ENCODE peak calls at places on chromosomes 4 and X, in five cellular contexts. X is AG10803, S is foreskin fibroblast, I is astrocyte of the spinal cord, Q is AG04449. Y is an unnamed sample.

GRCh38 chrX:11375614-11376119 is 82.5 kb downstream of the AMELX start:
- DNase-seq in Q (no peak), X (no peak), I (no peak), S (no peak), Y (no peak)

GRCh38 chrX:134654398-134655012 is 3.8 kb downstream of the PLAC1 start:
- DNase-seq in X (no peak), Q (no peak), I (no peak), S (no peak), Y (no peak)

GRCh38 chr4:103085555-103086196 is 9.1 kb upstream of the SLC9B2 start:
- DNase-seq in Q (no peak), I (no peak), S (no peak), X (no peak), Y (no peak)

GRCh38 chr4:3873446-3874415 is 107.5 kb downstream of the ADRA2C start:
- DNase-seq in Q (no peak), S (no peak), I (no peak), X (no peak), Y (no peak)

GRCh38 chr4:107823870-107824366 is 814 bp upstream of the SGMS2 start:
- DNase-seq in X (no peak), Q (no peak), S (no peak), I (no peak), Y (no peak)

GRCh38 chr4:182067828-182068227 is 175.4 kb upstream of the TENM3 start:
- DNase-seq in S (no peak), I (peak; percentile 20), X (no peak), Q (no peak), Y (no peak)

GRCh38 chrX:12819231-12819630 is 28.0 kb downstream of the PRPS2 start:
- DNase-seq in I (no peak), S (no peak), X (peak; percentile 6), Q (no peak), Y (peak; percentile 3)

GRCh38 chrX:132393992-132394391 is 94.8 kb downstream of the MBNL3 start:
- DNase-seq in I (no peak), S (no peak), Q (no peak), X (no peak), Y (no peak)

GRCh38 chr4:109216085-109216696 is 86.3 kb downstream of the COL25A1 start:
- DNase-seq in Q (no peak), I (no peak), X (no peak), S (no peak), Y (no peak)

GRCh38 chr4:138190452-138190858 is 51.7 kb downstream of the SLC7A11 start:
- DNase-seq in X (no peak), S (no peak), Q (no peak), I (no peak), Y (peak; percentile 11)

GRCh38 chr4:87073570-87074470 is 139.0 kb downstream of the AFF1 start:
- DNase-seq in Q (no peak), X (no peak), S (no peak), I (peak; percentile 44), Y (peak; percentile 44)

GRCh38 chr4:168882650-168883233 is 127.3 kb downstream of the CBR4 start:
- DNase-seq in I (no peak), X (peak; percentile 68), S (peak; percentile 60), Q (no peak), Y (peak; percentile 63)

GRCh38 chrX:5876984-5877655 is 351.5 kb downstream of the NLGN4X start:
- DNase-seq in X (peak; percentile 0), I (peak; percentile 1), S (no peak), Q (no peak), Y (no peak)

GRCh38 chr4:176340871-176341685 is 21.3 kb downstream of the SPCS3 start:
- DNase-seq in S (no peak), I (peak; percentile 69), X (peak; percentile 50), Q (no peak), Y (peak; percentile 81)

GRCh38 chr4:19739101-19739651 is 512.5 kb upstream of the SLIT2 start:
- DNase-seq in X (peak; percentile 78), Q (peak; percentile 52), I (peak; percentile 95), S (peak; percentile 83), Y (peak; percentile 89)

GRCh38 chr4:152047451-152047850 is 286.6 kb upstream of the GATB start:
- DNase-seq in S (no peak), Q (no peak), I (no peak), X (no peak), Y (no peak)

GRCh38 chrX:111868726-111869638 is 7.0 kb upstream of the TRPC5OS start:
- DNase-seq in I (peak; percentile 10), Q (no peak), S (no peak), X (no peak), Y (peak; percentile 0)

GRCh38 chrX:15594371-15594770 is 6.4 kb downstream of the ACE2 start:
- DNase-seq in S (no peak), Q (no peak), I (no peak), X (no peak), Y (peak; percentile 5)

GRCh38 chr4:15955670-15956069 is 7.3 kb downstream of the FGFBP2 start:
- DNase-seq in Q (no peak), I (peak; percentile 17), S (no peak), X (no peak), Y (peak; percentile 24)

GRCh38 chrX:70436380-70436779 is 8.3 kb upstream of the DLG3 start:
- DNase-seq in Q (no peak), S (no peak), I (no peak), X (no peak), Y (peak; percentile 8)

GRCh38 chrX:40107291-40108083 is 9.7 kb upstream of the BCOR start:
- DNase-seq in Q (no peak), S (no peak), I (no peak), X (no peak), Y (no peak)

GRCh38 chr4:6779667-6780565 is 2.6 kb upstream of the KIAA0232 start:
- DNase-seq in S (peak; percentile 55), X (peak; percentile 48), Q (no peak), I (peak; percentile 15), Y (peak; percentile 36)

GRCh38 chrX:71053217-71053621 is 14.9 kb downstream of the SNX12 start:
- DNase-seq in I (peak; percentile 19), X (no peak), Q (no peak), S (no peak), Y (no peak)

GRCh38 chr4:37803348-37803973 is 23.0 kb upstream of the PGM2 start:
- DNase-seq in I (peak; percentile 72), S (peak; percentile 23), X (peak; percentile 65), Q (no peak), Y (peak; percentile 85)

GRCh38 chr4:108155373-108155772 is 13.4 kb downstream of the LEF1 start:
- DNase-seq in X (no peak), I (peak; percentile 60), Q (no peak), S (no peak), Y (no peak)

GRCh38 chrX:150607200-150607599 is 38.8 kb downstream of the MTM1 start:
- DNase-seq in Q (no peak), S (no peak), X (no peak), I (no peak), Y (no peak)

GRCh38 chr4:26410385-26411293 is 79.6 kb downstream of the CCKAR start:
- DNase-seq in S (peak; percentile 41), X (peak; percentile 59), Q (no peak), I (peak; percentile 72), Y (peak; percentile 73)

GRCh38 chrX:40975951-40976350 is 109.3 kb upstream of the USP9X start:
- DNase-seq in Q (no peak), I (no peak), S (no peak), X (no peak), Y (no peak)

GRCh38 chrX:154368630-154369452 is 5.6 kb downstream of the FLNA start:
- DNase-seq in I (peak; percentile 92), S (peak; percentile 96), Q (no peak), X (peak; percentile 93), Y (peak; percentile 93)

GRCh38 chr4:151227731-151228130 is 49.2 kb upstream of the PRSS48 start:
- DNase-seq in I (peak; percentile 86), X (peak; percentile 89), S (peak; percentile 76), Q (no peak), Y (peak; percentile 96)

DNA sequence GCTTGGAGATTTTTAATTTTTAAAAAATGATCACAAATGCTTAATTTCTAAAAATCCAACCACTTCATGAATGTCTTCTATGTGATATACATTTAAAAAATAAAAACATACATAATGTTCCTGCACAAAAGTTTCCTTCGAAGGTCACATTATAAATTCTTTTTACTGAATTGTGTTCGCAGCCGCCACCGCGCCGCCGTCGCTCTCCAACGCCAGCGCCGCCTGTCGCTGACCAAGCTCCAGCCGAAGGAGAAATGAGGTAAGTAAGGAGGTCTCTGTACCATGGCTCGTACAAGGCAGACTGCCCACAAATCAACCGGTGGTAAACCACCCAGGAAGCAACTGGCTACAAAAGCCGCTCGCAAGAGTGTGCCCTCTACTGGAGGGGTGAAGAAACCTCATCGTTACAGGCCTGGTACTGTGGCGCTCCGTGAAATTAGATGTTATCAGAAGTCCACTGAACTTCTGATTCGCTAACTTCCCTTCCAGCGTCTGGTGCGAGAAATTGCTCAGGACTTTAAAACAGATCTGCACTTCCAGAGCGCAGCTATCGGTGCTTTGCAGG is 48.8 kb upstream of the NEUROG2 start:
- DNase-seq in X (no peak), S (no peak), I (no peak), Q (no peak), Y (no peak)
- TF ChIP-seq CTCF in X (no peak), S (no peak), I (no peak), Q (no peak), Y (no peak)

GRCh38 chr4:122009524-122009923 is 57.7 kb upstream of the TRPC3 start:
- DNase-seq in S (no peak), I (no peak), Q (no peak), X (no peak), Y (no peak)
- TF ChIP-seq CTCF in S (no peak), I (no peak), Q (no peak), X (no peak), Y (no peak)

GRCh38 chrX:109830704-109831206 is 97.7 kb upstream of the ACSL4 start:
- DNase-seq in S (peak; percentile 43), X (peak; percentile 67), Q (no peak), I (peak; percentile 38), Y (peak; percentile 58)

GRCh38 chrX:109822861-109823260 is 89.8 kb upstream of the ACSL4 start:
- DNase-seq in S (no peak), Q (no peak), I (no peak), X (no peak), Y (no peak)

GRCh38 chrX:109830157-109830703 is 97.2 kb upstream of the ACSL4 start:
- DNase-seq in X (no peak), I (no peak), S (no peak), Q (no peak), Y (no peak)

GRCh38 chrX:109827772-109828171 is 94.7 kb upstream of the ACSL4 start:
- DNase-seq in X (no peak), I (no peak), S (no peak), Q (no peak), Y (no peak)

DNA sequence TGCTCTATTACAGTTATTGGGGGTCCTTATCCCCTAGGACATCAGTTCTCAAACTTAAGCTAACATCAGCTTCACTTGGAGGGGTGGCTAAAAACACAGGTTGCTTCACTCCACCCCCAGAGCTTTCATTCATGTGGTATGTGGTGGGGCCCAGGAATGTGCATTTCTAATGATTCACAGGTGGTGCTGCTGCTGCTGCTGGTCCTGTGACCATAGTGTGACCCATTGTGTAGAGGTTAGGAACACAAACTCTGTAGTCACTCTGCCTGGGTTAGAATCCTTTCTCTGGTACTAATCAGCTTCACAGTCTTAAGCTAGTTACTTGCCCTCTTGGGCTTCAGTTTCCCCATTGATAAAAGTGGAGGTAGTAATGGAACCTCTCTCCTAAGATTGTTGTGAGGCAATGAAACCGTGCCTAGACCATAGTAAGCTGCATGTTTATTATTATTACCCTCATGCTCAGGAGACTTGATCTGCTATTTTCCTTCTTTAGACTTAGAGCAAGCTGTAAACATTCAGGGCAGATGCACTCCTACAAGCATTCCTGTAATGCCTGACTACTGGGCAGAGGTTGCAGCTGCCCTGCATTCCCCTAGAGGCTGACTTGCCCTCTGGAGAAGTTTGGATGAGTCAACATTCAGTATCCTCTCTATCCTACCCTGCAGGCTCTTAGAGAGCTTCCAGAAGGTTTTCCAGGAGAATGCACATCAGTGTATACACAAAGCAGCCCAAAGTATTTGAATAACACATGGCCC is 94.1 kb upstream of the ACSL4 start:
- DNase-seq in S (peak; percentile 76), X (peak; percentile 85), I (peak; percentile 55), Q (peak; percentile 64), Y (peak; percentile 72)
- TF ChIP-seq CTCF in S (no peak), X (peak; percentile 30), I (peak; percentile 10), Q (peak; percentile 9), Y (no peak)

GRCh38 chrX:136387951-136388502 is 87.3 kb downstream of the ADGRG4 start:
- DNase-seq in S (no peak), I (no peak), Q (no peak), X (no peak), Y (no peak)
- TF ChIP-seq CTCF in S (no peak), I (no peak), Q (no peak), X (no peak), Y (no peak)

Y was measured in cardiac fibroblast.